ENCODE peak calls at places on chromosomes 6 and 20, in eight cellular contexts. Q is WERI-Rb-1, D is astrocyte, J is epithelial cell of esophagus, G is BE2C, B is left ventricle myocardium inferior, A is Peyer's patch, O is IMR-90. U is an unnamed sample.

GRCh38 chr6:138757131-138757530 is 16.4 kb upstream of the CCDC28A start:
- DNase-seq in Q (no peak), D (no peak), J (peak; percentile 50), G (no peak), B (no peak), A (no peak), O (no peak), U (peak; percentile 60)

GRCh38 chr6:142943746-142944125 is 1.2 kb downstream of the HIVEP2 start:
- DNase-seq in Q (no peak), D (peak; percentile 27), J (peak; percentile 47), G (no peak), B (no peak), A (peak; percentile 47), O (peak; percentile 48), U (peak; percentile 70)

GRCh38 chr20:17721802-17722486 is 22.2 kb downstream of the BANF2 start:
- DNase-seq in Q (no peak), D (no peak), J (peak; percentile 10), G (no peak), B (no peak), A (no peak), O (no peak), U (peak; percentile 7)

GRCh38 chr6:54813901-54814300 is 32.7 kb upstream of the FAM83B start:
- DNase-seq in Q (no peak), D (peak; percentile 61), J (peak; percentile 32), G (no peak), B (no peak), A (no peak), O (peak; percentile 68), U (peak; percentile 38)

GRCh38 chr20:34045294-34045693 is 51.6 kb downstream of the RALY start:
- DNase-seq in Q (no peak), D (no peak), J (peak; percentile 30), G (peak; percentile 63), B (peak; percentile 29), A (no peak), O (peak; percentile 18), U (peak; percentile 75)

GRCh38 chr6:167811689-167812487 is 14.8 kb upstream of the AFDN start:
- DNase-seq in Q (no peak), D (no peak), J (no peak), G (peak; percentile 77), B (no peak), A (no peak), O (no peak), U (peak; percentile 39)

GRCh38 chr6:33651403-33651802 is 30.3 kb downstream of the ITPR3 start:
- DNase-seq in Q (no peak), D (no peak), J (no peak), G (no peak), B (no peak), A (no peak), O (no peak), U (no peak)

GRCh38 chr6:108002365-108003221 is 44.6 kb upstream of the SEC63 start:
- DNase-seq in Q (peak; percentile 61), D (no peak), J (peak; percentile 95), G (no peak), B (no peak), A (peak; percentile 69), O (peak; percentile 6), U (no peak)

GRCh38 chr20:25083773-25084615 is 2.1 kb upstream of the VSX1 start:
- DNase-seq in Q (peak; percentile 66), D (no peak), J (no peak), G (no peak), B (no peak), A (no peak), O (no peak), U (no peak)

GRCh38 chr6:118712955-118713354 is 61.6 kb upstream of the CEP85L start:
- DNase-seq in Q (no peak), D (peak; percentile 75), J (peak; percentile 73), G (no peak), B (no peak), A (no peak), O (peak; percentile 44), U (peak; percentile 74)

GRCh38 chr20:46204594-46205205 is 86.6 kb downstream of the CD40 start:
- DNase-seq in Q (no peak), D (no peak), J (no peak), G (no peak), B (no peak), A (no peak), O (no peak), U (no peak)

GRCh38 chr20:46207031-46207549 is 89.0 kb downstream of the CD40 start:
- DNase-seq in Q (no peak), D (no peak), J (no peak), G (no peak), B (no peak), A (no peak), O (no peak), U (no peak)

GRCh38 chr20:46205349-46205748 is 87.2 kb downstream of the CD40 start:
- DNase-seq in Q (no peak), D (no peak), J (no peak), G (no peak), B (no peak), A (no peak), O (no peak), U (no peak)

GRCh38 chr20:46207783-46208182 is 89.7 kb downstream of the CD40 start:
- DNase-seq in Q (no peak), D (no peak), J (no peak), G (no peak), B (no peak), A (no peak), O (no peak), U (no peak)

GRCh38 chr20:46206025-46206424 is 87.9 kb downstream of the CD40 start:
- DNase-seq in Q (no peak), D (peak; percentile 14), J (peak; percentile 23), G (no peak), B (peak; percentile 36), A (no peak), O (peak; percentile 28), U (peak; percentile 58)
- TF ChIP-seq CTCF in Q (no peak), D (no peak), J (no peak), G (no peak), B (no peak), A (no peak), O (no peak), U (no peak)

GRCh38 chr20:36833275-36834020 is 42.5 kb upstream of the TLDC2 start:
- DNase-seq in Q (no peak), D (peak; percentile 27), J (no peak), G (no peak), B (no peak), A (no peak), O (peak; percentile 95), U (no peak)

GRCh38 chr20:36832791-36833190 is 43.1 kb upstream of the TLDC2 start:
- DNase-seq in Q (no peak), D (no peak), J (no peak), G (no peak), B (no peak), A (no peak), O (no peak), U (no peak)

GRCh38 chr20:36836591-36837329 is 39.2 kb upstream of the TLDC2 start:
- DNase-seq in Q (peak; percentile 89), D (no peak), J (peak; percentile 64), G (peak; percentile 81), B (no peak), A (peak; percentile 77), O (peak; percentile 57), U (peak; percentile 60)

GRCh38 chr20:36835025-36835424 is 40.9 kb upstream of the TLDC2 start:
- DNase-seq in Q (no peak), D (no peak), J (no peak), G (no peak), B (no peak), A (no peak), O (no peak), U (no peak)

DNA sequence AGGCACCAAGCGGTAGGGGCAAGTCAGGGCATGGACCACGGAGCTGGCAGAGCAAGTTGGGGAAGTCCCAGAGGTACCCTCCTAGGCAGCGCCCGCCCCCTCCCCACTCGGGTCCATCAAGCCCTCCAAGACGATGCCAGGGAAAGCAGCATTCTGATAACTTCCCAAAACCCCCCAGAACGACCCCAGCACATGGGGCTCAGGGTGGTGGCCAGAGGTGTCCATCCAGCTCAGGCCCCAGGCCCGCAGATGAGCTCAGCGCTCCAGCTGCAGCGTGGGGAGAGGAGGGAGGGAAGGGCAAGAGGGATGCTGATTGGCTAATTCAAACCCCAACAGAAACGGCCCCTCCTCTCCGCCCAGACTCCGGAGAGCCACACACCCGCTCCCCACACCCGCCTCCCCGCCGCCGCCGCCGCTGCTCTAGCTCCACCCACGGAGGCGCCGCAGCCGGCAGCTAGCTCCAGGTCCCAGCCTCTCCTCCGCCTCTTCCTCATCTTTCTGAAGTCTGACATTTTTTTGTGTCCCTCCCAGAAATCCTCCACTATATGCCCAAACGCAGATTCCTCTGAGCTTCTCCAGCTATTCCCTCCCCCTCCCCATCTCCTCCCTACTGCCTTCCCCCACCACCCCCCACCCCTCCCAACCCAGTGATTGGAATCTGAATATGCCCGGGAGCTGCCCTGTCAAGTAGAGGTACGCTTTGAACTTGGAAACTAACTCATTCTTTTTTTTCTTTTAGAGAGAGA is 40.3 kb upstream of the TLDC2 start:
- DNase-seq in Q (peak; percentile 94), D (peak; percentile 90), J (peak; percentile 98), G (peak; percentile 97), B (peak; percentile 94), A (peak; percentile 90), O (peak; percentile 96), U (peak; percentile 95)
- H3K4me3 ChIP-seq in Q (no peak overlapping the region), D (no peak overlapping the region), J (peak overlapping the region; percentile 13), G (peak overlapping the region; percentile 26), B (peak overlapping the region; percentile 48), A (peak overlapping the region; percentile 10), O (no peak overlapping the region), U (no peak overlapping the region)

DNA sequence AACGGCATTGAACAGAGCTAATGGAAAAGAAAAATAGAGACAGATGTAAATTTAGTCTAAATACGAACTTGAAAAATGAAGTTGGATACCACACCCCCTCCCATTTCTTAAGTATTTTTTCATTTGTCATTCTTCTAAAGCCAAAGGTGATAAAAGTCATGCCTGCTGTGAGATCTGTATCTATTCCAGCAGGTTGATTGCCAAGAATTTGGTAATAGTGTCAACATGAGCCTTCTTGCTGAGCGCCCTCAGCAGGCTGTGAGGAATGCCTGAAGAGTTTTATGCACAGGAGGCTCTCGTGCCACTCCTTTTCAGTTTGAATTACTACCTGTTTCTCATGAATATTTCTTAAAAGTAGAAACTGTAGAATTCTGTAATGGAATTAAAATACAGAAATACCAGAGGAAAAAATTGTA is 165.4 kb downstream of the QKI start:
- DNase-seq in Q (no peak), D (peak; percentile 26), J (peak; percentile 35), G (no peak), B (no peak), A (no peak), O (no peak), U (no peak)
- TF ChIP-seq CTCF in Q (no peak), D (peak; percentile 4), J (peak; percentile 37), G (no peak), B (no peak), A (no peak), O (no peak), U (no peak)

DNA sequence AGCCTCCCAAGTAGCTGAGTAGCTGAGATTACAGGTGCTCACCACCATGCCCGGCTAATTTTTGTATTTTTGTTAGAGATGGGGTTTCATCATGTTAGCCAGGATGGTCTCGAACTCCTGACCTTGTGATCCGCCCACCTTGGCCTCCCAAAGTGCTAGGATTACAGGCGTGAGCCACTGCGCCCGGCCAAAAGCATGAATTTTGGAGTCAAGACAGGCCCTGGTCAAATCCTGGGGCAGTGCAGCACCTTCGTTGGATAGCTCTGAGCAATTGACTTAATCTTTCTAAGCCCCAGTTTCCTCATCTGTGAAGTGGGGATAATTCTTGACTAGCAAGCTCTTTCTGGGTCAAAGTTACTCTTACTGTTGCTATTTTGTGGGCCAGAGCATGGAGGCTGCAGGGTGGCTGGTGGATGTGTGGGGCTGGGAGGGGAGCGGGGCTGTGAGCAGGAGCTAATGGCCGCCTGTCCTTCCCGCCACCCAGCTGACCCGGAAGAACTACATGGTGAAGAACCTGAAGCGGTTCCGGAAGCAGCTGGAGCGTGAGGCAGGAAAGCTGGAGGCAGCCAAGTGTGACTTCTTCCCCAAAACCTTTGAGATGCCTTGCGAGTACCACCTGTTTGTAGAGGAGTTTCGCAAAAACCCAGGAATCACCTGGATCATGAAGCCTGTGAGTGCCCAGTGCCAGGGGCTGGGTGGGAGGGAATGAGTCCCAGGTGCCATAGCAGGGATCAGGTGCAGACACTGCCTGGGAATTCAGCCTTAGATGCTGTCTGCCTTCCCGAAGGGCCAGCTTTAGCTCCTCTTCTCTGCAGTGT is 39.0 kb downstream of the TTLL9 start:
- DNase-seq in Q (no peak), D (no peak), J (no peak), G (no peak), B (no peak), A (no peak), O (no peak), U (no peak)
- H3K4me3 ChIP-seq in Q (no peak overlapping the region), D (no peak overlapping the region), J (no peak overlapping the region), G (no peak overlapping the region), B (no peak overlapping the region), A (no peak overlapping the region), O (no peak overlapping the region), U (no peak overlapping the region)